ENCODE peak calls at places on chromosomes 7 and 10, in eight cellular contexts. One of them, this sample, is unnamed.

GRCh38 chr10:87761892-87762291 is 56.1 kb downstream of the ATAD1 start:
- DNase-seq in ascending aorta: no peak
- DNase-seq in H9: no peak
- DNase-seq in IMR-90: peak
- DNase-seq in HCT116: peak
- DNase-seq in lower lobe of right lung: no peak
- DNase-seq in tibial artery: no peak
- DNase-seq in fibroblast of lung: peak
- DNase-seq in this sample: peak

GRCh38 chr7:77665161-77665560 is 31.1 kb upstream of the RSBN1L start:
- DNase-seq in fibroblast of lung: peak
- DNase-seq in lower lobe of right lung: no peak
- DNase-seq in ascending aorta: no peak
- DNase-seq in IMR-90: peak
- DNase-seq in H9: no peak
- DNase-seq in tibial artery: no peak
- DNase-seq in HCT116: no peak
- DNase-seq in this sample: peak

GRCh38 chr7:116200963-116201362 is 9.4 kb upstream of the TES start:
- DNase-seq in IMR-90: peak
- DNase-seq in lower lobe of right lung: no peak
- DNase-seq in HCT116: no peak
- DNase-seq in ascending aorta: no peak
- DNase-seq in tibial artery: no peak
- DNase-seq in H9: no peak
- DNase-seq in fibroblast of lung: peak
- DNase-seq in this sample: no peak

GRCh38 chr7:77368974-77369373 is 47.2 kb downstream of the GSAP start:
- DNase-seq in IMR-90: peak
- DNase-seq in tibial artery: no peak
- DNase-seq in HCT116: peak
- DNase-seq in ascending aorta: no peak
- DNase-seq in lower lobe of right lung: no peak
- DNase-seq in fibroblast of lung: no peak
- DNase-seq in H9: no peak
- DNase-seq in this sample: no peak

GRCh38 chr7:1944619-1945210 is 274.6 kb downstream of the ELFN1 start:
- DNase-seq in IMR-90: no peak
- DNase-seq in tibial artery: no peak
- DNase-seq in ascending aorta: no peak
- DNase-seq in lower lobe of right lung: peak
- DNase-seq in fibroblast of lung: no peak
- DNase-seq in H9: no peak
- DNase-seq in HCT116: no peak
- DNase-seq in this sample: no peak

GRCh38 chr7:120303105-120303504 is 30.1 kb downstream of the KCND2 start:
- DNase-seq in tibial artery: no peak
- DNase-seq in H9: no peak
- DNase-seq in IMR-90: no peak
- DNase-seq in fibroblast of lung: no peak
- DNase-seq in ascending aorta: no peak
- DNase-seq in HCT116: no peak
- DNase-seq in lower lobe of right lung: no peak
- DNase-seq in this sample: no peak

GRCh38 chr7:140404565-140405080 is 765 bp downstream of the RAB19 start:
- DNase-seq in tibial artery: no peak
- DNase-seq in HCT116: no peak
- DNase-seq in lower lobe of right lung: no peak
- DNase-seq in IMR-90: no peak
- DNase-seq in ascending aorta: no peak
- DNase-seq in H9: no peak
- DNase-seq in fibroblast of lung: peak
- DNase-seq in this sample: no peak

GRCh38 chr10:85995791-85996190 is 370.8 kb downstream of the GRID1 start:
- DNase-seq in ascending aorta: no peak
- DNase-seq in fibroblast of lung: peak
- DNase-seq in tibial artery: no peak
- DNase-seq in HCT116: peak
- DNase-seq in lower lobe of right lung: no peak
- DNase-seq in H9: no peak
- DNase-seq in IMR-90: peak
- DNase-seq in this sample: peak

GRCh38 chr7:106152313-106152665 is 40.2 kb upstream of the SYPL1 start:
- DNase-seq in HCT116: no peak
- DNase-seq in tibial artery: no peak
- DNase-seq in H9: no peak
- DNase-seq in ascending aorta: no peak
- DNase-seq in fibroblast of lung: no peak
- DNase-seq in IMR-90: no peak
- DNase-seq in lower lobe of right lung: no peak
- DNase-seq in this sample: no peak

GRCh38 chr10:31515819-31516402 is 196.9 kb downstream of the ZEB1 start:
- DNase-seq in HCT116: no peak
- DNase-seq in lower lobe of right lung: no peak
- DNase-seq in fibroblast of lung: no peak
- DNase-seq in ascending aorta: no peak
- DNase-seq in IMR-90: peak
- DNase-seq in H9: no peak
- DNase-seq in tibial artery: no peak
- DNase-seq in this sample: no peak

GRCh38 chr7:52209658-52210057 is 825.8 kb upstream of the POM121L12 start:
- DNase-seq in ascending aorta: no peak
- DNase-seq in fibroblast of lung: peak
- DNase-seq in tibial artery: no peak
- DNase-seq in H9: no peak
- DNase-seq in lower lobe of right lung: no peak
- DNase-seq in HCT116: no peak
- DNase-seq in IMR-90: no peak
- DNase-seq in this sample: no peak
- H3K27ac ChIP-seq in ascending aorta: no peak
- H3K27ac ChIP-seq in fibroblast of lung: no peak
- H3K27ac ChIP-seq in tibial artery: no peak
- H3K27ac ChIP-seq in H9: no peak
- H3K27ac ChIP-seq in lower lobe of right lung: no peak
- H3K27ac ChIP-seq in HCT116: no peak
- H3K27ac ChIP-seq in IMR-90: no peak
- H3K27ac ChIP-seq in this sample: no peak

GRCh38 chr7:83271212-83272099 is 108.8 kb upstream of the PCLO start:
- DNase-seq in tibial artery: no peak
- DNase-seq in fibroblast of lung: peak
- DNase-seq in lower lobe of right lung: no peak
- DNase-seq in HCT116: peak
- DNase-seq in ascending aorta: no peak
- DNase-seq in H9: no peak
- DNase-seq in IMR-90: peak
- DNase-seq in this sample: peak
- TF ChIP-seq CTCF in tibial artery: no peak
- TF ChIP-seq CTCF in fibroblast of lung: peak
- TF ChIP-seq CTCF in lower lobe of right lung: peak
- TF ChIP-seq CTCF in HCT116: peak
- TF ChIP-seq CTCF in ascending aorta: peak
- TF ChIP-seq CTCF in H9: peak
- TF ChIP-seq CTCF in IMR-90: peak
- TF ChIP-seq CTCF in this sample: peak

DNA sequence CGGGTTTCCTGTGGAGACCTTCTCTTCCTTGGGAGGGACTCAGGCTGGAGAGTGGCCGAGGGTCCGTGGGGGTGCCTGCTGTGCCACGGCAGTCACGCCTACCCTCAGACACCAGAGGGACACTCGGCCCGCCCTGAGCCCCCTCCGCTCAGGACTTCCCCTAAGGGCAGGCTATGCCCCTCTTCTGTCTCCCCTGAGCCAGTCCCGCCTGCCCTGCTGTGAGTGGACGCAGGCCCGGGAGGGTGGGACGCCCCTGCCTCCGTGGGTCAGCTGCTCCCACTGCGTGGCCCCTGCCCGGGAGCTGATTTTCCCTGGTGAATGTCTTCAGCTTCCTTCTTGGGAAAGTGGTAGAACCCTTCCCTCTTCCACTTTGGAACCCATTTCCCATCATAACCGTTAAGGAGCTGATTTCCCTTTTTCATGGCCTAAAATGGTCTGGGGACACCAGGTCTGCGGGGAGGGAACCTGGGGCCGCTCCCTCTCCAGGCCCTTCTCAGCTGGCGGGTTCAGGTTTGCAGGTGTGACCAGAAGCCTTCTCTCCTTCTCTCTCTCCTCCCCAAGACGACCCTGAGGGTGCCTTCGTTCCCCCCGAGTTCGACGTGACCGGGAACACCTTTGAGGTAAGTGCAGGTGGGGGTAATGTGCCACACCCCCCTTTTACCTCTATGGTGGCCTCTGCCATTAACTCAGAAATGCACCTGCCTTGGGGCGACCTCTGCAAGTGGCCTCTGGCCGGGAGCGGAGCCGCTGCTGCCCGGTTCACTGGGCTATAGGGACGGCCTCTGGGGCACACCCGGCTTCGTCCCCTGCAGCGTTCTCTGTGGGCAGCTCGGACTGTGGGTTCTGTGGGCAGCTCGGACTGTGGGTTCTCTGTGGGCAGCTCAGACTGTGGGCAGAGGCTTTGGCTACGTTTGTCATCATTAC is 7.9 kb downstream of the KNDC1 start:
- DNase-seq in H9: no peak
- DNase-seq in tibial artery: peak
- DNase-seq in lower lobe of right lung: no peak
- DNase-seq in fibroblast of lung: no peak
- DNase-seq in IMR-90: no peak
- DNase-seq in HCT116: no peak
- DNase-seq in ascending aorta: no peak
- DNase-seq in this sample: no peak
- H3K27ac ChIP-seq in H9: no peak
- H3K27ac ChIP-seq in tibial artery: no peak
- H3K27ac ChIP-seq in lower lobe of right lung: no peak
- H3K27ac ChIP-seq in fibroblast of lung: no peak
- H3K27ac ChIP-seq in IMR-90: no peak
- H3K27ac ChIP-seq in HCT116: no peak
- H3K27ac ChIP-seq in ascending aorta: no peak
- H3K27ac ChIP-seq in this sample: no peak

GRCh38 chr7:52163311-52163710 is 846.7 kb upstream of the COBL start:
- DNase-seq in ascending aorta: no peak
- DNase-seq in lower lobe of right lung: no peak
- DNase-seq in H9: no peak
- DNase-seq in tibial artery: no peak
- DNase-seq in IMR-90: no peak
- DNase-seq in HCT116: no peak
- DNase-seq in fibroblast of lung: no peak
- DNase-seq in this sample: no peak

GRCh38 chr7:52168085-52168484 is 851.5 kb upstream of the COBL start:
- DNase-seq in H9: peak
- DNase-seq in tibial artery: no peak
- DNase-seq in lower lobe of right lung: no peak
- DNase-seq in IMR-90: no peak
- DNase-seq in fibroblast of lung: no peak
- DNase-seq in HCT116: no peak
- DNase-seq in ascending aorta: no peak
- DNase-seq in this sample: no peak
- TF ChIP-seq CTCF in H9: peak
- TF ChIP-seq CTCF in tibial artery: no peak
- TF ChIP-seq CTCF in lower lobe of right lung: peak
- TF ChIP-seq CTCF in IMR-90: no peak
- TF ChIP-seq CTCF in fibroblast of lung: no peak
- TF ChIP-seq CTCF in HCT116: no peak
- TF ChIP-seq CTCF in ascending aorta: no peak
- TF ChIP-seq CTCF in this sample: no peak

GRCh38 chr7:130009848-130010688 is 41.1 kb downstream of the ZC3HC1 start:
- DNase-seq in H9: no peak
- DNase-seq in ascending aorta: peak
- DNase-seq in IMR-90: peak
- DNase-seq in tibial artery: no peak
- DNase-seq in HCT116: peak
- DNase-seq in fibroblast of lung: peak
- DNase-seq in lower lobe of right lung: no peak
- DNase-seq in this sample: peak
- H3K27ac ChIP-seq in H9: no peak
- H3K27ac ChIP-seq in ascending aorta: peak
- H3K27ac ChIP-seq in IMR-90: peak
- H3K27ac ChIP-seq in tibial artery: peak
- H3K27ac ChIP-seq in HCT116: peak
- H3K27ac ChIP-seq in fibroblast of lung: peak
- H3K27ac ChIP-seq in lower lobe of right lung: no peak
- H3K27ac ChIP-seq in this sample: peak

GRCh38 chr7:13276977-13277376 is 589.5 kb downstream of the ARL4A start:
- DNase-seq in H9: no peak
- DNase-seq in ascending aorta: no peak
- DNase-seq in lower lobe of right lung: no peak
- DNase-seq in IMR-90: no peak
- DNase-seq in HCT116: peak
- DNase-seq in fibroblast of lung: no peak
- DNase-seq in tibial artery: no peak
- DNase-seq in this sample: no peak
- TF ChIP-seq CTCF in H9: peak
- TF ChIP-seq CTCF in ascending aorta: no peak
- TF ChIP-seq CTCF in lower lobe of right lung: peak
- TF ChIP-seq CTCF in IMR-90: peak
- TF ChIP-seq CTCF in HCT116: peak
- TF ChIP-seq CTCF in fibroblast of lung: peak
- TF ChIP-seq CTCF in tibial artery: no peak
- TF ChIP-seq CTCF in this sample: peak

GRCh38 chr10:50580260-50580891 is 43.4 kb downstream of the SGMS1 start:
- DNase-seq in IMR-90: no peak
- DNase-seq in ascending aorta: no peak
- DNase-seq in H9: no peak
- DNase-seq in HCT116: no peak
- DNase-seq in tibial artery: no peak
- DNase-seq in fibroblast of lung: no peak
- DNase-seq in lower lobe of right lung: no peak
- DNase-seq in this sample: no peak
- H3K27ac ChIP-seq in IMR-90: no peak
- H3K27ac ChIP-seq in ascending aorta: no peak
- H3K27ac ChIP-seq in H9: no peak
- H3K27ac ChIP-seq in HCT116: no peak
- H3K27ac ChIP-seq in tibial artery: no peak
- H3K27ac ChIP-seq in fibroblast of lung: no peak
- H3K27ac ChIP-seq in lower lobe of right lung: no peak
- H3K27ac ChIP-seq in this sample: no peak

GRCh38 chr7:85039196-85039923 is 147.5 kb downstream of the SEMA3D start:
- DNase-seq in lower lobe of right lung: no peak
- DNase-seq in HCT116: no peak
- DNase-seq in tibial artery: no peak
- DNase-seq in H9: no peak
- DNase-seq in ascending aorta: no peak
- DNase-seq in IMR-90: no peak
- DNase-seq in fibroblast of lung: no peak
- DNase-seq in this sample: no peak
- TF ChIP-seq CTCF in lower lobe of right lung: no peak
- TF ChIP-seq CTCF in HCT116: no peak
- TF ChIP-seq CTCF in tibial artery: no peak
- TF ChIP-seq CTCF in H9: no peak
- TF ChIP-seq CTCF in ascending aorta: no peak
- TF ChIP-seq CTCF in IMR-90: no peak
- TF ChIP-seq CTCF in fibroblast of lung: no peak
- TF ChIP-seq CTCF in this sample: no peak